ENCODE peak calls at places on chromosomes 7 and 10, in six cellular contexts. I is mammary epithelial cell, S is AG09319, C is foreskin fibroblast, W is GM13977, E is GM10248. Q is an unnamed sample.

GRCh38 chr7:29270979-29271658 is 76.5 kb downstream of the CHN2 start:
- DNase-seq in I (no peak), W (no peak), S (no peak), C (no peak), E (no peak), Q (no peak)

GRCh38 chr7:24995466-24995865 is 15.5 kb upstream of the OSBPL3 start:
- DNase-seq in E (no peak), C (no peak), W (no peak), I (no peak), S (no peak), Q (no peak)

GRCh38 chr10:132588301-132589013 is 50.9 kb downstream of the INPP5A start:
- DNase-seq in C (no peak), E (no peak), W (peak; percentile 68), S (no peak), I (no peak), Q (no peak)

GRCh38 chr7:150940446-150941102 is 37.5 kb downstream of the KCNH2 start:
- DNase-seq in E (no peak), C (no peak), W (no peak), S (no peak), I (peak; percentile 62), Q (no peak)

GRCh38 chr7:55048221-55048859 is 29.5 kb downstream of the EGFR start:
- DNase-seq in I (no peak), E (no peak), W (no peak), C (no peak), S (no peak), Q (no peak)

GRCh38 chr7:100679129-100679926 is 5.8 kb downstream of the GNB2 start:
- DNase-seq in W (peak; percentile 27), S (no peak), C (no peak), E (no peak), I (no peak), Q (no peak)

GRCh38 chr10:43671659-43672555 is 23.2 kb upstream of the ZNF32 start:
- DNase-seq in E (peak; percentile 75), W (peak; percentile 82), I (peak; percentile 46), S (peak; percentile 59), C (peak; percentile 58), Q (peak; percentile 62)

GRCh38 chr10:87503892-87504291 is 801 bp upstream of the MINPP1 start:
- DNase-seq in E (no peak), W (no peak), I (peak; percentile 18), S (no peak), C (peak; percentile 20), Q (no peak)

GRCh38 chr7:56091591-56091990 is 1.2 kb downstream of the PHKG1 start:
- DNase-seq in C (no peak), I (no peak), S (peak; percentile 39), E (no peak), W (no peak), Q (no peak)

GRCh38 chr10:27716521-27716920 is 29.1 kb downstream of the MKX start:
- DNase-seq in S (peak; percentile 41), E (no peak), W (no peak), C (peak; percentile 21), I (no peak), Q (no peak)

GRCh38 chr10:6133331-6134098 is 44.7 kb downstream of the RBM17 start:
- DNase-seq in E (no peak), I (no peak), C (no peak), S (no peak), W (no peak), Q (no peak)

GRCh38 chr10:77970869-77971803 is 44.6 kb upstream of the DLG5 start:
- DNase-seq in S (peak; percentile 95), E (peak; percentile 40), C (peak; percentile 90), W (peak; percentile 49), I (no peak), Q (no peak)

GRCh38 chr7:83072576-83073517 is 89.8 kb downstream of the PCLO start:
- DNase-seq in S (no peak), C (no peak), I (peak; percentile 16), E (no peak), W (no peak), Q (no peak)

GRCh38 chr10:97580421-97581367 is 3.5 kb upstream of the HOGA1 start:
- DNase-seq in S (no peak), C (no peak), I (no peak), W (no peak), E (no peak), Q (no peak)

GRCh38 chr7:134750083-134751062 is 29.1 kb upstream of the CALD1 start:
- DNase-seq in W (peak; percentile 52), C (no peak), S (no peak), E (peak; percentile 68), I (peak; percentile 20), Q (peak; percentile 78)

GRCh38 chr10:95374597-95375209 is 83.9 kb upstream of the PDLIM1 start:
- DNase-seq in I (peak; percentile 68), E (peak; percentile 71), S (peak; percentile 15), W (peak; percentile 71), C (peak; percentile 32), Q (peak; percentile 81)

GRCh38 chr7:12196386-12196785 is 14.7 kb upstream of the TMEM106B start:
- DNase-seq in S (no peak), C (no peak), E (no peak), W (no peak), I (no peak), Q (no peak)

GRCh38 chr7:139108256-139109187 is 998 bp downstream of the ZC3HAV1 start:
- DNase-seq in W (peak; percentile 45), E (peak; percentile 36), I (peak; percentile 26), C (peak; percentile 10), S (no peak), Q (peak; percentile 23)

GRCh38 chr7:151231080-151231479 is 1.2 kb upstream of the CHPF2 start:
- DNase-seq in C (no peak), S (no peak), W (no peak), E (no peak), I (no peak), Q (no peak)

GRCh38 chr10:37857287-37858211 is at the start of gene ZNF248:
- DNase-seq in W (peak; percentile 91), S (peak; percentile 96), I (peak; percentile 93), E (peak; percentile 92), C (peak; percentile 97), Q (peak; percentile 86)
- TF ChIP-seq CTCF in W (no peak), S (peak; percentile 7), I (no peak), E (no peak), C (no peak), Q (no peak)

GRCh38 chr10:117536862-117537435 is 5.6 kb upstream of the EMX2 start:
- DNase-seq in W (no peak), C (no peak), E (peak; percentile 19), S (no peak), I (no peak), Q (peak; percentile 32)
- TF ChIP-seq CTCF in W (no peak), C (no peak), E (no peak), S (no peak), I (no peak), Q (no peak)

GRCh38 chr7:1602386-1602785 is 32.6 kb upstream of the PSMG3 start:
- DNase-seq in W (no peak), S (no peak), C (no peak), E (no peak), I (no peak), Q (no peak)
- TF ChIP-seq CTCF in W (no peak), S (no peak), C (no peak), E (no peak), I (no peak), Q (no peak)

GRCh38 chr10:49114718-49115014 is 656 bp downstream of the VSTM4 start:
- DNase-seq in E (no peak), S (no peak), I (no peak), C (no peak), W (no peak), Q (no peak)
- TF ChIP-seq CTCF in E (no peak), S (no peak), I (no peak), C (no peak), W (no peak), Q (no peak)

GRCh38 chr10:23069019-23069665 is 26.2 kb upstream of the MSRB2 start:
- DNase-seq in C (no peak), W (peak; percentile 23), S (no peak), E (no peak), I (no peak), Q (no peak)
- TF ChIP-seq CTCF in C (no peak), W (no peak), S (no peak), E (no peak), I (no peak), Q (no peak)

DNA sequence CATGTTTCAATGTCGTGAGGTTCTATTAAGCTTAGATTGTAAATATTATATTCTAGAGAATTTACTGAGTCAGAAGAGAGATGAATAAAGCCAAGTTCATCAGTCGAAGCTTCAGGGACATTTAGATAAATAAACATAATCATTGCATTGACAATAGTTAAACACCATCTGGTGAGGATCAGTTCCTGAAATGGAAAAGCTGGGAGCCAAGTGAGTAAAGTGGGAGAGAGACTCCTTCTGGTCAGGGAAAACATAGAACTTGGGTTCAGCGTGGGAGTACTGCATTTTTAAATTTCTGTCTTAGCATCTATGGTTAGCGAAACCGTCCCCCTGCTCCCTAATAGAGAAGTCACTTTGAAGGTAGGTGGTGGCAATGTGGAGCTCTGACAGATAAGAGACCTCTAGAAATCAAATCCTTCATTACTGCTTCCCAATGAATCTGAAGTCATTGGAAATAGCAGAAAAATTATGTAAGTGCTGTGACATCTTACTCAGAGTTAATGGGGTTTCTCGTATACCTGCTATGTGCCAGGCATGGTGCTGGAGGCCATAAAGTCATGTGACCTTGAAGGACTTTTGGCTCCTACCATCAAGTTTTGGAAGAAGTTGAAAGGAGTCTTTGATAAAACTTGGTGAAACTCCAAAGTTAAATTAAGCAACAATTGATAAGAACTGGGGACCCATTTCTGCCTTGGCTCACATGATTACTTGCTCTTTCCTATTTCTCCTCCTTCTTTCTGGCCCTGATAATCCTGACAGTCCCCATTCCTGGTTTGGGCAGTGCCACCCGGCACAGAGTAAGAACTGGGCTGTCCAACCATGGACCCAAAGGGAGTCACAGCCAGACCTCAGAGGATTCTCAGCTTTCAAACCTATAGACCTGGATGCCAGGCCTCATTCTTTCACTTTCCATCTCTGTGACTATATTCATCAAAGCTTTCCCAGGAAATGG is 211.2 kb downstream of the C7orf25 start:
- DNase-seq in E (no peak), S (no peak), W (no peak), I (no peak), C (peak; percentile 22), Q (no peak)
- TF ChIP-seq CTCF in E (no peak), S (peak; percentile 52), W (no peak), I (no peak), C (peak; percentile 19), Q (no peak)

GRCh38 chr7:149790146-149790548 is 16.8 kb upstream of the ZNF467 start:
- DNase-seq in I (no peak), E (peak; percentile 44), S (no peak), C (no peak), W (no peak), Q (peak; percentile 89)
- TF ChIP-seq CTCF in I (peak; percentile 38), E (peak; percentile 20), S (peak; percentile 21), C (peak; percentile 19), W (peak; percentile 51), Q (peak; percentile 68)

GRCh38 chr10:13416760-13417159 is 68.7 kb upstream of the SEPHS1 start:
- DNase-seq in S (no peak), C (no peak), E (no peak), W (no peak), I (no peak), Q (no peak)

GRCh38 chr10:13420532-13421307 is 72.6 kb upstream of the SEPHS1 start:
- DNase-seq in C (no peak), S (no peak), E (no peak), I (no peak), W (no peak), Q (no peak)

GRCh38 chr10:13414137-13414536 is 66.0 kb upstream of the SEPHS1 start:
- DNase-seq in W (no peak), S (no peak), E (no peak), I (no peak), C (no peak), Q (no peak)

GRCh38 chr10:13414855-13415254 is 66.8 kb upstream of the SEPHS1 start:
- DNase-seq in S (no peak), C (no peak), I (peak; percentile 26), W (no peak), E (no peak), Q (peak; percentile 23)

GRCh38 chr10:13417459-13418126 is 69.5 kb upstream of the SEPHS1 start:
- DNase-seq in E (no peak), S (no peak), I (peak; percentile 50), W (no peak), C (no peak), Q (no peak)
- TF ChIP-seq CTCF in E (no peak), S (no peak), I (no peak), W (no peak), C (no peak), Q (no peak)

Q was measured in endothelial cell.